ENCODE peak calls at places on chromosomes 12 and 14, in five cellular contexts. N, J, L, D and B are unnamed samples.

GRCh38 chr14:85250369-85250768 is 279.6 kb upstream of the FLRT2 start:
- DNase-seq in N (peak), J (no peak), L (peak), D (no peak), B (no peak)

GRCh38 chr14:25406818-25407217 is 356.9 kb upstream of the STXBP6 start:
- DNase-seq in N (peak), J (no peak), L (peak), D (no peak), B (no peak)

GRCh38 chr12:74441872-74442271 is 95.8 kb upstream of the ATXN7L3B start:
- DNase-seq in N (no peak), J (no peak), L (peak), D (no peak), B (no peak)

GRCh38 chr12:65911321-65911720 is 87.0 kb downstream of the HMGA2 start:
- DNase-seq in N (no peak), J (no peak), L (no peak), D (no peak), B (no peak)

GRCh38 chr12:89252284-89252683 is 100.0 kb downstream of the DUSP6 start:
- DNase-seq in N (no peak), J (no peak), L (no peak), D (no peak), B (no peak)

GRCh38 chr12:64600164-64600561 is 10.1 kb upstream of the RASSF3 start:
- DNase-seq in N (no peak), J (no peak), L (no peak), D (no peak), B (no peak)

GRCh38 chr12:66032739-66033138 is 97.8 kb downstream of the LLPH start:
- DNase-seq in N (no peak), J (no peak), L (no peak), D (no peak), B (no peak)

GRCh38 chr12:70733385-70733784 is 96.2 kb upstream of the PTPRB start:
- DNase-seq in N (peak), J (no peak), L (peak), D (peak), B (no peak)

GRCh38 chr12:93144109-93144508 is 215.0 kb upstream of the EEA1 start:
- DNase-seq in N (no peak), J (no peak), L (no peak), D (no peak), B (no peak)

GRCh38 chr14:69354383-69355154 is 43.5 kb downstream of the ERH start:
- DNase-seq in N (no peak), J (no peak), L (no peak), D (no peak), B (no peak)

GRCh38 chr12:4873947-4874346 is 35.8 kb upstream of the KCNA1 start:
- DNase-seq in N (no peak), J (no peak), L (no peak), D (no peak), B (no peak)

GRCh38 chr14:81682134-81682533 is 148.5 kb upstream of the SEL1L start:
- DNase-seq in N (no peak), J (no peak), L (no peak), D (no peak), B (no peak)

GRCh38 chr12:39441189-39441962 is 1.5 kb downstream of the KIF21A start:
- DNase-seq in N (no peak), J (no peak), L (no peak), D (no peak), B (no peak)

GRCh38 chr12:90085491-90086274 is 377.0 kb upstream of the ATP2B1 start:
- DNase-seq in N (no peak), J (no peak), L (peak), D (no peak), B (no peak)

GRCh38 chr12:28164644-28165313 is 25.5 kb upstream of the CCDC91 start:
- DNase-seq in N (no peak), J (no peak), L (no peak), D (no peak), B (no peak)

GRCh38 chr12:76144253-76144564 is 59.7 kb upstream of the NAP1L1 start:
- DNase-seq in N (no peak), J (no peak), L (no peak), D (no peak), B (no peak)

GRCh38 chr12:132812631-132813305 is 15.9 kb downstream of the GOLGA3 start:
- DNase-seq in N (no peak), J (no peak), L (no peak), D (no peak), B (no peak)

GRCh38 chr12:6724409-6724797 is 557 bp downstream of the COPS7A start:
- DNase-seq in N (peak), J (peak), L (no peak), D (peak), B (no peak)

GRCh38 chr12:44674866-44675265 is 201.2 kb downstream of the NELL2 start:
- DNase-seq in N (no peak), J (no peak), L (peak), D (no peak), B (no peak)

GRCh38 chr12:130448044-130448821 is 110.5 kb downstream of the PIWIL1 start:
- DNase-seq in N (no peak), J (no peak), L (no peak), D (no peak), B (no peak)

GRCh38 chr12:112087055-112087850 is 21.3 kb downstream of the NAA25 start:
- DNase-seq in N (no peak), J (no peak), L (no peak), D (no peak), B (no peak)

GRCh38 chr14:54138024-54138353 is 181.4 kb upstream of the BMP4 start:
- DNase-seq in N (no peak), J (no peak), L (no peak), D (no peak), B (no peak)

GRCh38 chr14:22872833-22873520 is 1.4 kb downstream of the LRP10 start:
- DNase-seq in N (no peak), J (peak), L (no peak), D (no peak), B (no peak)

GRCh38 chr14:76313303-76313702 is 62.6 kb upstream of the ESRRB start:
- DNase-seq in N (no peak), J (no peak), L (no peak), D (no peak), B (no peak)

GRCh38 chr12:27969901-27970390 is 2.6 kb downstream of the PTHLH start:
- DNase-seq in N (peak), J (peak), L (peak), D (peak), B (peak)

GRCh38 chr12:109258607-109259544 is 50.2 kb downstream of the FOXN4 start:
- DNase-seq in N (no peak), J (no peak), L (no peak), D (no peak), B (no peak)

GRCh38 chr12:76020281-76020680 is 11.3 kb downstream of the PHLDA1 start:
- DNase-seq in N (no peak), J (peak), L (no peak), D (no peak), B (no peak)

GRCh38 chr12:94621662-94622359 is 28.5 kb downstream of the TMCC3 start:
- DNase-seq in N (no peak), J (no peak), L (no peak), D (no peak), B (no peak)

GRCh38 chr14:96139879-96140278 is 64.8 kb upstream of the BDKRB2 start:
- DNase-seq in N (no peak), J (no peak), L (no peak), D (no peak), B (no peak)

GRCh38 chr12:23202746-23203145 is 577.8 kb downstream of the ETNK1 start:
- DNase-seq in N (no peak), J (no peak), L (no peak), D (no peak), B (no peak)

GRCh38 chr12:47360771-47361388 is 281.1 kb upstream of the AMIGO2 start:
- DNase-seq in N (peak), J (no peak), L (no peak), D (no peak), B (no peak)

GRCh38 chr12:19351346-19351745 is 87.9 kb upstream of the AEBP2 start:
- DNase-seq in N (no peak), J (no peak), L (no peak), D (no peak), B (no peak)

GRCh38 chr12:18895946-18896345 is 158.0 kb downstream of the CAPZA3 start:
- DNase-seq in N (no peak), J (no peak), L (peak), D (peak), B (no peak)

GRCh38 chr12:54341901-54342300 is 17.0 kb downstream of the COPZ1 start:
- DNase-seq in N (no peak), J (no peak), L (no peak), D (no peak), B (no peak)

GRCh38 chr12:101570022-101570421 is 24.7 kb upstream of the MYBPC1 start:
- DNase-seq in N (no peak), J (no peak), L (peak), D (no peak), B (no peak)

GRCh38 chr12:1047898-1048660 is 57.1 kb downstream of the ERC1 start:
- DNase-seq in N (no peak), J (no peak), L (no peak), D (no peak), B (no peak)

GRCh38 chr12:98262886-98263285 is 252.5 kb upstream of the TMPO start:
- DNase-seq in N (no peak), J (no peak), L (peak), D (no peak), B (no peak)

GRCh38 chr14:25006961-25007795 is 42.8 kb downstream of the STXBP6 start:
- DNase-seq in N (no peak), J (no peak), L (no peak), D (no peak), B (no peak)

GRCh38 chr12:49298160-49298559 is 3.2 kb downstream of the PRPH start:
- DNase-seq in N (no peak), J (no peak), L (no peak), D (no peak), B (no peak)
- TF ChIP-seq CTCF in N (no peak), J (no peak), L (no peak), D (peak), B (no peak)

DNA sequence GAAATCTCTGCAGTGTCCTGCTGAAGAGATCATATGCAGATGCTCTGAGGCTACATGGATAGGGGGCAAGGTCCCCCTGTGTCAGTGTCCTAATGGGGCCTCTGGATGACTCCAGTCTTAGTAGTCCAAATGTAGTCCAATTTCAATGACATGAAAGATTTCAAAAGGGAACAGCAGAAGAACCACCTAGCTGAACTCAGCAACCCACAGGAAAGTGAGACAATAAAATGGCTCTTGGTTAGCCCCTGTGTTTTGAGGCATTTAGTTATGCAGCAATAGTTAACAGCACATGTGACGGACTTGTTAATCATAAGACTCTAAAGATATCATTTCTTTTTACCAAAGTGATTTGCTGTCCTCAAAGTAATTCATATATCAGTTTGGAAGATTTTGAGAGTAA is 22.7 kb downstream of the CCDC198 start:
- DNase-seq in N (no peak), J (no peak), L (no peak), D (no peak), B (no peak)
- TF ChIP-seq CTCF in N (no peak), J (no peak), L (no peak), D (no peak), B (no peak)

GRCh38 chr12:73321776-73322175 is 1049.6 kb downstream of the TRHDE start:
- DNase-seq in N (no peak), J (no peak), L (no peak), D (no peak), B (no peak)
- TF ChIP-seq CTCF in N (no peak), J (no peak), L (no peak), D (no peak), B (no peak)

GRCh38 chr14:87067597-87067996 is 925.4 kb downstream of the GALC start:
- DNase-seq in N (no peak), J (no peak), L (no peak), D (no peak), B (no peak)

GRCh38 chr14:87067061-87067460 is 925.9 kb downstream of the GALC start:
- DNase-seq in N (no peak), J (no peak), L (no peak), D (no peak), B (no peak)

GRCh38 chr14:87063181-87063580 is 929.8 kb downstream of the GALC start:
- DNase-seq in N (no peak), J (no peak), L (no peak), D (no peak), B (no peak)

GRCh38 chr14:87065366-87065765 is 927.6 kb downstream of the GALC start:
- DNase-seq in N (no peak), J (no peak), L (no peak), D (no peak), B (no peak)

DNA sequence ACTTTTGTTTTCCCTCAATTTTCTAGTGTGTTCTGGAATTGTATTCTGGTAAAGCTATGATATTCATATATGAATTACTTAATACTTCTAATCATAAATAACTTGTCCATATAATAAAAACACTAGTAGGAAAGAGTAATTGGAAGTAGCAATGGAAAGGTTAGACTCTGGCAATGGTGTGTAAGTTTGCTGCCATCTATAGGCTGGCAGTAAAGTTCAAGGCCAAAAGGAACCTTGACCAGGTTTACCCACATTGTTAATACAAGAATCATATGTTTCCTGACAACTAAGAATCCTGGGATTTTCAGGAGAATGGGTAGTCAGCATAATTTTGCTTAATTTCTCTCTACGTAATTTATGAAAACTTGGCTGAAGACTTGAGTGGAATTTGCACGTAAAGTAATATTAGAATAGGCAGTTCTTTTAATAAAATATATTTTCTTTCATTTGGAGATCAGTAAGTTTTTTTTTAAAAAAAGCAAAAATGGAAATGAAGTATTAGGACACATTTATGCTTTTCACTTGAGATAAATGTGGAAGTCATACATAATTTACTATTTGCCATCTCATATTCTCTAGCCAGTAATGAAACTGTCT is 926.7 kb downstream of the GALC start:
- DNase-seq in N (no peak), J (no peak), L (no peak), D (no peak), B (no peak)
- TF ChIP-seq CTCF in N (no peak), J (no peak), L (no peak), D (peak), B (no peak)

GRCh38 chr14:51474854-51475253 is 176.9 kb upstream of the FRMD6 start:
- DNase-seq in N (no peak), J (no peak), L (no peak), D (no peak), B (no peak)

GRCh38 chr14:51473351-51473750 is 178.4 kb upstream of the FRMD6 start:
- DNase-seq in N (no peak), J (no peak), L (no peak), D (no peak), B (no peak)

GRCh38 chr14:51473808-51474207 is 177.9 kb upstream of the FRMD6 start:
- DNase-seq in N (no peak), J (no peak), L (no peak), D (no peak), B (no peak)

GRCh38 chr14:51468523-51468922 is 183.2 kb upstream of the FRMD6 start:
- DNase-seq in N (no peak), J (no peak), L (no peak), D (no peak), B (no peak)

DNA sequence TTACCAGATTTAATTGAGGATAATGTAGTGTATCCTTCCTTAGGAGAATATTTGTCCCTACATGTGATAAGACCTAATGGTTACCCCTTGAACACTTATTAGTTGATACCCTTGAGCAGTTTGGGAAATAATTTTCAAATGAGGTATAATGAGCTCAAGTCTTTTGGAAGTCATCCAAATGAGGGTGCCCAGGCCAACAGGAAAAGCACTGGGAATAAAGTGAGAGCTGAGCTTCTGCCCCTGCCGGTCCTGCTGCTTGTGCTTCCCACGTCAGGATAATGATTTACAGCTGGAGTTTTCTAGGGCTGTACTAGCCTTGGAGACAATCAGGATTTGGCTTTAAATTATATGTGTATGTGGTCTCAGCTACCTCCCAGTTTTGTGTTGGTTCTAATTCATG is 178.8 kb upstream of the FRMD6 start:
- DNase-seq in N (no peak), J (no peak), L (no peak), D (no peak), B (no peak)
- TF ChIP-seq CTCF in N (no peak), J (no peak), L (no peak), D (no peak), B (no peak)

GRCh38 chr12:124168016-124168415 is 126.9 kb upstream of the RFLNA start:
- DNase-seq in N (no peak), J (no peak), L (no peak), D (no peak), B (no peak)
- TF ChIP-seq CTCF in N (no peak), J (no peak), L (no peak), D (no peak), B (no peak)

GRCh38 chr14:101235042-101235871 is 326.0 kb upstream of the DIO3 start:
- DNase-seq in N (peak), J (peak), L (peak), D (peak), B (peak)
- TF ChIP-seq CTCF in N (peak), J (peak), L (peak), D (peak), B (peak)

GRCh38 chr12:57777367-57777766 is 5.0 kb downstream of the EEF1AKMT3 start:
- DNase-seq in N (no peak), J (no peak), L (no peak), D (no peak), B (no peak)

GRCh38 chr12:57775044-57775443 is 2.6 kb downstream of the EEF1AKMT3 start:
- DNase-seq in N (no peak), J (no peak), L (no peak), D (no peak), B (no peak)

GRCh38 chr12:57776247-57776587 is 3.8 kb downstream of the EEF1AKMT3 start:
- DNase-seq in N (no peak), J (no peak), L (no peak), D (no peak), B (no peak)

GRCh38 chr12:57772429-57773322 is at the start of gene EEF1AKMT3:
- DNase-seq in N (peak), J (peak), L (peak), D (peak), B (peak)

DNA sequence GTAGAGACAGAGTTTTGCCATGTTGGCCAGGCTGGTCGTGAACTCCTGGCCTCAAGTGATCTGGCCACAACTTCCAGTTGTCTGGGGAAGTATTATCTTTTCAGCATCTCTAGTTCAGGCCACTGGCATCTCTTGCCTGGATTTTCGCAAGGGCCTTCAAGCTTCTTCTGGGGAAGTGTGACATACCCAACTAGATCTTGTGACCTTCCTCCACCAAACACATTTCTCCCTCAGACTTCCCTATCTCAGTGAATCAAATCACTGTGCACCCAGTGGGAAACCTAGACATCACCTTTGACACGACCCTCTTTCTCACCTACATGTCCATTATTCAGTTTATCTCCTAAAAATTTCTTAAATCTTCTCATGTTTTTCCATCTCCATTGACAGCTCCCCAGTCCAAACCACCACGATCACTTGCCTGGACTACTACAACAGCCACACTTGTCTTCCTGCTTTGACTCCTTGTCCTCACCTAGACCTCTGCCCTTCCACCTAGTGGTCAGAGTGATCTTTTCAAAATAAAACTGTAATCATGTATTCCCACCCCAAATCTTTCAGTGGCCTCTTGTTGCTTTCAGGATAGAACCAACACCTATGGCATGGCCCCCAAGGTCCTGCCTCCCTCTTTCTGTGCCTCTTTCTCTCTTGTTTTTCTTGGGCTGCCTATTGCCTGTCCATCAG is 3.3 kb downstream of the EEF1AKMT3 start:
- DNase-seq in N (no peak), J (no peak), L (no peak), D (no peak), B (no peak)
- TF ChIP-seq CTCF in N (no peak), J (no peak), L (peak), D (peak), B (no peak)

GRCh38 chr12:33876618-33877017 is 145.7 kb upstream of the ALG10 start:
- DNase-seq in N (no peak), J (no peak), L (no peak), D (no peak), B (no peak)
- TF ChIP-seq CTCF in N (peak), J (no peak), L (peak), D (peak), B (no peak)

GRCh38 chr14:35404246-35404495 is 378 bp downstream of the NFKBIA start:
- DNase-seq in N (no peak), J (no peak), L (no peak), D (no peak), B (no peak)

GRCh38 chr14:35405304-35405996 is 901 bp upstream of the NFKBIA start:
- DNase-seq in N (no peak), J (peak), L (peak), D (no peak), B (no peak)

GRCh38 chr14:35403397-35404245 is 928 bp downstream of the NFKBIA start:
- DNase-seq in N (peak), J (peak), L (peak), D (peak), B (peak)

GRCh38 chr14:35406090-35406489 is 1.5 kb upstream of the NFKBIA start:
- DNase-seq in N (no peak), J (no peak), L (no peak), D (no peak), B (no peak)

GRCh38 chr14:35404496-35405303 is at the start of gene NFKBIA:
- DNase-seq in N (peak), J (peak), L (peak), D (peak), B (peak)
- TF ChIP-seq CTCF in N (peak), J (peak), L (peak), D (peak), B (no peak)